ENCODE peak calls at places on chromosomes 6 and 20, in seven cellular contexts. B is mammary epithelial cell; V is HCEC 1CT; C is HFFc6; R is activated CD4-positive, alpha-beta T cell treated with anti-CD3 and anti-CD28 coated beads for 36 hours; Q is A172; F is neural crest cell. I is an unnamed sample.

GRCh38 chr6:129133770-129134192 is 250.8 kb downstream of the LAMA2 start:
- DNase-seq in R (no peak), V (no peak), F (no peak), B (no peak), Q (no peak), C (no peak), I (no peak)

GRCh38 chr6:18386302-18386976 is 711 bp upstream of the RNF144B start:
- DNase-seq in F (no peak), C (no peak), V (no peak), B (no peak), Q (no peak), R (no peak), I (no peak)

GRCh38 chr20:13061381-13061780 is 52.6 kb downstream of the SPTLC3 start:
- DNase-seq in C (no peak), R (no peak), F (no peak), Q (no peak), B (peak; percentile 93), V (no peak), I (no peak)

GRCh38 chr20:43545837-43546578 is 12.8 kb upstream of the SGK2 start:
- DNase-seq in B (no peak), F (no peak), R (no peak), V (no peak), C (no peak), Q (no peak), I (no peak)

GRCh38 chr6:710601-711571 is 17.9 kb upstream of the EXOC2 start:
- DNase-seq in B (peak; percentile 21), F (peak; percentile 12), Q (peak; percentile 73), R (peak; percentile 59), C (peak; percentile 45), V (peak; percentile 69), I (peak; percentile 46)

GRCh38 chr20:53767206-53767924 is 173.7 kb upstream of the ZNF217 start:
- DNase-seq in Q (no peak), V (no peak), C (no peak), B (no peak), R (no peak), F (no peak), I (no peak)

GRCh38 chr6:63533026-63533425 is 39.3 kb upstream of the LOC128125822 start:
- DNase-seq in Q (no peak), R (no peak), V (no peak), B (no peak), F (no peak), C (no peak), I (no peak)

GRCh38 chr20:20393770-20394169 is 25.9 kb downstream of the INSM1 start:
- DNase-seq in B (no peak), Q (no peak), F (no peak), C (no peak), V (peak; percentile 54), R (no peak), I (no peak)

GRCh38 chr20:35398660-35399144 is 13.1 kb downstream of the UQCC1 start:
- DNase-seq in B (no peak), V (no peak), C (no peak), R (no peak), F (no peak), Q (no peak), I (no peak)

GRCh38 chr6:145960918-145961604 is 3.1 kb downstream of the SHPRH start:
- DNase-seq in V (peak; percentile 34), Q (no peak), R (no peak), B (no peak), F (no peak), C (no peak), I (no peak)

GRCh38 chr6:43386492-43386891 is 17.0 kb upstream of the ZNF318 start:
- DNase-seq in F (no peak), Q (no peak), R (no peak), B (no peak), C (no peak), V (no peak), I (peak; percentile 59)

GRCh38 chr6:47413752-47414516 is 63.7 kb upstream of the CD2AP start:
- DNase-seq in R (peak; percentile 46), V (peak; percentile 64), Q (peak; percentile 61), F (no peak), C (peak; percentile 53), B (peak; percentile 67), I (peak; percentile 82)

GRCh38 chr20:12113075-12113467 is 195.4 kb downstream of the BTBD3 start:
- DNase-seq in R (no peak), F (no peak), V (no peak), C (no peak), B (no peak), Q (no peak), I (no peak)

GRCh38 chr6:37491830-37492208 is 7.9 kb downstream of the CCDC167 start:
- DNase-seq in F (no peak), R (peak; percentile 3), C (no peak), V (no peak), B (no peak), Q (no peak), I (no peak)

GRCh38 chr6:54191460-54191859 is 80.2 kb downstream of the MLIP start:
- DNase-seq in B (peak; percentile 10), V (peak; percentile 35), Q (no peak), C (no peak), F (no peak), R (no peak), I (no peak)

GRCh38 chr6:139967497-139967896 is 593.0 kb upstream of the CITED2 start:
- DNase-seq in B (no peak), F (no peak), Q (no peak), R (no peak), C (no peak), V (peak; percentile 67), I (no peak)

I was measured in SK-MEL-5.